ENCODE peak calls at places on chromosomes 11 and 22, in four cellular contexts. T, C, Z and Q are unnamed samples.

GRCh38 chr11:125603207-125603606 is 10.6 kb downstream of the STT3A start:
- DNase-seq in T (no peak), C (peak; percentile 10), Z (no peak), Q (no peak)

GRCh38 chr11:2787816-2788750 is 88.3 kb upstream of the KCNQ1OT1 start:
- DNase-seq in C (no peak), T (no peak), Z (no peak), Q (no peak)

GRCh38 chr11:88089134-88089533 is 86.1 kb downstream of the RAB38 start:
- DNase-seq in Z (no peak), C (no peak), T (no peak), Q (no peak)

GRCh38 chr11:134644489-134645456 is 232.7 kb upstream of the B3GAT1 start:
- DNase-seq in Z (no peak), T (no peak), C (no peak), Q (no peak)

GRCh38 chr22:30025187-30025586 is 55.1 kb upstream of the HORMAD2 start:
- DNase-seq in Z (no peak), T (no peak), C (no peak), Q (no peak)

GRCh38 chr11:75161506-75161905 is 10.6 kb downstream of the SLCO2B1 start:
- DNase-seq in T (no peak), Z (no peak), C (no peak), Q (no peak)

GRCh38 chr11:69825941-69826340 is 6.7 kb upstream of the FGF3 start:
- DNase-seq in T (no peak), Z (no peak), C (no peak), Q (no peak)

GRCh38 chr11:72575533-72576170 is 98.6 kb downstream of the PDE2A start:
- DNase-seq in Z (peak; percentile 9), C (no peak), T (no peak), Q (no peak)

GRCh38 chr11:85947431-85948272 is 92.5 kb downstream of the CCDC83 start:
- DNase-seq in Z (peak; percentile 63), C (peak; percentile 83), T (peak; percentile 76), Q (peak; percentile 73)

GRCh38 chr11:71505781-71506180 is 21.3 kb upstream of the KRTAP5-7 start:
- DNase-seq in T (no peak), Z (no peak), C (no peak), Q (no peak)

GRCh38 chr11:121071456-121072236 is 29.4 kb upstream of the TECTA start:
- DNase-seq in T (no peak), Z (no peak), C (no peak), Q (no peak)

GRCh38 chr11:270451-271208 is 7.6 kb upstream of the NLRP6 start:
- DNase-seq in C (no peak), Z (no peak), T (no peak), Q (no peak)

GRCh38 chr22:35918466-35918865 is 110.2 kb downstream of the RBFOX2 start:
- DNase-seq in T (no peak), Z (no peak), C (no peak), Q (no peak)

GRCh38 chr11:132464939-132465338 is 1067.4 kb downstream of the OPCML start:
- DNase-seq in T (no peak), Z (no peak), C (no peak), Q (no peak)

GRCh38 chr11:18731949-18732821 is 6.2 kb upstream of the IGSF22 start:
- DNase-seq in C (peak; percentile 37), T (no peak), Z (peak; percentile 67), Q (no peak)

GRCh38 chr11:36441610-36442208 is 68.4 kb downstream of the TRAF6 start:
- DNase-seq in C (no peak), T (no peak), Z (no peak), Q (no peak)

GRCh38 chr11:13368041-13368446 is 90.5 kb downstream of the BMAL1 start:
- DNase-seq in Z (no peak), C (peak; percentile 24), T (peak; percentile 5), Q (no peak)

GRCh38 chr11:133713844-133714243 is 131.5 kb downstream of the SPATA19 start:
- DNase-seq in Z (no peak), C (no peak), T (no peak), Q (no peak)

GRCh38 chr11:38019072-38019775 is 1421.2 kb upstream of the RAG2 start:
- DNase-seq in T (no peak), Z (no peak), C (peak; percentile 32), Q (no peak)

GRCh38 chr11:108966206-108966605 is 301.3 kb downstream of the DDX10 start:
- DNase-seq in C (no peak), Z (no peak), T (no peak), Q (no peak)

GRCh38 chr22:48438791-48439559 is 1388.7 kb downstream of the BRD1 start:
- DNase-seq in C (no peak), T (no peak), Z (no peak), Q (peak; percentile 29)

GRCh38 chr11:44847316-44847715 is 103.4 kb downstream of the TP53I11 start:
- DNase-seq in Z (no peak), T (no peak), C (no peak), Q (no peak)

GRCh38 chr11:131218542-131218941 is 151.9 kb upstream of the NTM start:
- DNase-seq in Z (no peak), C (no peak), T (no peak), Q (no peak)
- H3K4me3 ChIP-seq in Z (no peak overlapping the region), C (no peak overlapping the region), T (no peak overlapping the region), Q (no peak overlapping the region)

GRCh38 chr11:56948991-56949390 is 39.7 kb upstream of the OR5AK2 start:
- DNase-seq in Z (no peak), C (no peak), T (no peak), Q (no peak)

DNA sequence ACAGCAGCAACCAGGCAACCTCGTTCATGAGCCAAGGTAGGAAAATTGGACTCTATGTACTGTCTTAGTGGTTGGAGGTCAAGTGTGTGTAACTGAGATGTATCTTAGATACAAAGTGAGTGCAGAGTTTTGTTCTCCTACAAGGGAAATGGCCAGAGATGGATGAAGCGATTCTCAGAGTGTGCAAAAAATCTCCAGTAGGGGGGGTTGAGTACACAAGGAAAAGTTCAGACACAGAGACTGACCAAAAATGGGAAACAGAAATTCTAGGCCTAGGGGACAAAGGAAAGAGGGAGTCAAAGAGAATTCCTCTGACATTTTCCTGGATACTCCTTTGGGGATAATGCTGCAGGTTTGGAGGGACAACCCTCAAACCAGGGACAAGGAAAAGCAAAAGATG is 38.2 kb upstream of the OR5AK2 start:
- DNase-seq in Z (no peak), T (no peak), C (no peak), Q (no peak)
- TF ChIP-seq CTCF in Z (no peak), T (no peak), C (peak; percentile 7), Q (no peak)

GRCh38 chr11:35357893-35358292 is 61.5 kb downstream of the SLC1A2 start:
- DNase-seq in T (no peak), Z (no peak), C (peak; percentile 36), Q (no peak)
- H3K4me3 ChIP-seq in T (no peak overlapping the region), Z (no peak overlapping the region), C (no peak overlapping the region), Q (no peak overlapping the region)

GRCh38 chr11:128692750-128693578 is 908 bp upstream of the FLI1 start:
- DNase-seq in Z (no peak), T (no peak), C (peak; percentile 38), Q (no peak)

GRCh38 chr11:128689946-128690745 is 3.7 kb upstream of the FLI1 start:
- DNase-seq in Z (no peak), T (no peak), C (peak; percentile 29), Q (no peak)

GRCh38 chr11:128690746-128691091 is 3.2 kb upstream of the FLI1 start:
- DNase-seq in Z (peak; percentile 50), T (no peak), C (no peak), Q (no peak)

GRCh38 chr11:128689586-128689945 is 4.3 kb upstream of the FLI1 start:
- DNase-seq in C (no peak), T (no peak), Z (no peak), Q (no peak)

DNA sequence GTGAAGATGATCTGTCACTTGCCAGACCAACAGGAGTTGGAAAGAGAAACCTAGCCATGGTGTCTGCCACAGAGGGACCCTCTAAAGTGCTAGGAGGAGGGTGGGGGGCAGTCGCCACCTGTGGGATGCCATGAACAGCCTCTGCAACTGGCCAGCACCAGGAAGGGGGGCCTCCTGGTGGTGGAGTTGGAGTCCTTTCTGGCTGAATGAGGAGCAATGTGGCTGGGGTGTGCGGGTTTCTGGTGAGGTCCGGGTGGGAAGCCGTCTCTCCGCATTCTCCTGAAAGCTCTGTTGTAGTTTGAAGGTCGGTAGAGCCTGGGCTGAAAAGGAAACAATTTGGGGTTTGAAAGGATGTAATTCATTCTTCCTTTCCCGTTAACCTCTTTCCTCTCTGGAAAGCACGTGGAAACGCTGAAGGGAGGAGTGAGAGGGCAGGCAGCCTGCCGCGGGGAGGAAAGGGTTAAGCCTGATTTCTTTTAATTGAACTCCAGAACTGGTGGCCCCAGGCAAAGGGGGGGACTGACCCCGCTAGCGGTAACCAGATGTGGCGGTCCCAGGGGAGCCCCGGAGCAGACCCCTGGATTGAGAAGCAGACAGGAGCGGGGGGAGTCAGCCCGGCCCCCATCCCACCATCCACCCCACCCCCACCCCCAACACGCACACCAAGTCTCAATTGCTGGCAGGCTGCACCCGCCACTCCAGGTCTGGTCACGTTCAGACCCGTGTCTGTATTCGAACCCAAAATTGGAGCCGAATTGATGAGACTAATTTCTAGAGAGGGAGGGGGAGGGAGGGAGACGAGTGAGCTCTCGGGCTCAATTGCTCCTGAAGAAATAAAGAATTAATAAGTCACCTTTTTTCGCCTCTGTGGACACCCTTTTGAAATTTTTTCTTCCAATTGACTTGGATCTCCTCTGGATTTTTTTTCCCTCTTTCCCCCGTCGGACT is 1.8 kb upstream of the FLI1 start:
- DNase-seq in C (no peak), T (no peak), Z (no peak), Q (no peak)
- TF ChIP-seq CTCF in C (peak; percentile 40), T (peak; percentile 30), Z (no peak), Q (peak; percentile 28)

GRCh38 chr11:123437236-123437979 is 7.3 kb downstream of the GRAMD1B start:
- DNase-seq in C (no peak), T (no peak), Z (no peak), Q (no peak)

GRCh38 chr11:123438191-123438627 is 8.1 kb downstream of the GRAMD1B start:
- DNase-seq in T (peak; percentile 22), Z (no peak), C (no peak), Q (peak; percentile 48)

GRCh38 chr11:123431619-123432018 is 1.6 kb downstream of the GRAMD1B start:
- DNase-seq in Z (no peak), C (peak; percentile 10), T (no peak), Q (no peak)

GRCh38 chr11:123434262-123434661 is 4.2 kb downstream of the GRAMD1B start:
- DNase-seq in C (peak; percentile 17), T (no peak), Z (no peak), Q (no peak)

GRCh38 chr11:123434911-123435310 is 4.8 kb downstream of the GRAMD1B start:
- DNase-seq in Z (no peak), T (no peak), C (no peak), Q (no peak)
- H3K4me3 ChIP-seq in Z (no peak overlapping the region), T (no peak overlapping the region), C (no peak overlapping the region), Q (no peak overlapping the region)

DNA sequence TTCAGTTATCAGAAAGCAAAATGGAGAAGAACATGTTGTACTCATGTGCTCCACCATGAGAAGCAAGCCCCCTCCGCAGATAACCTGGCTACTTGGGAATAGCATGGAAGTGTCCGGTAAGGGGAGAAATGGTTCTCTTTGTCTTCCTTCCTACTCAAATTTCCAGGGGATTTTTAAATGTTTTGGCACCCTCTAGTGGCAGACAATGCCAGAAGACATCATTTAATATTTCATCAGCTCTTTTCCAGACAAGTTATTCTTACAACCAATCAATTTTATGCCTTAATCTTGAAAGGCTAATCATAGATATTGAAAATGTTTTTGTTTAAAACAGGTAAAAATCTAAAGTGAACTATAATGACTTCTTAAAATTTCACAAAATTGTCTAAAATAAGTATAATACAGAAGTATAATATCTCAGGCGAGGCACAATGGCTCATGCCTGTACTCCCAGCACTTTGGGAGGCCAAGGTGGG is 15.7 kb downstream of the CRTAM start:
- DNase-seq in C (peak; percentile 89), Z (peak; percentile 30), T (no peak), Q (peak; percentile 67)
- TF ChIP-seq CTCF in C (peak; percentile 50), Z (peak; percentile 61), T (peak; percentile 59), Q (peak; percentile 60)

GRCh38 chr11:62468577-62468976 is 49.7 kb downstream of the SCGB1A1 start:
- DNase-seq in C (no peak), T (no peak), Z (no peak), Q (no peak)
- H3K4me3 ChIP-seq in C (no peak overlapping the region), T (no peak overlapping the region), Z (no peak overlapping the region), Q (no peak overlapping the region)